ENCODE peak calls at places on chromosomes 13 and 19, in seven cellular contexts. P is neural crest cell; K is activated CD4-positive, CD25-positive, alpha-beta regulatory T cell treated with anti-CD3 and anti-CD28 coated beads, Interleukin-2, amount 50 U/mL, for 16 hours; Q is NCI-H69; E is NCI-H1105; N is NCI-H526; I is pons. G is an unnamed sample.

GRCh38 chr13:73599232-73600128 is 534.7 kb downstream of the KLF12 start:
- DNase-seq in N (no peak), K (no peak), I (no peak), P (no peak), Q (no peak), E (no peak), G (no peak)

GRCh38 chr13:42071667-42072419 is 23.4 kb downstream of the DGKH start:
- DNase-seq in Q (no peak), P (no peak), I (no peak), E (no peak), N (peak), K (no peak), G (no peak)

GRCh38 chr19:15123900-15124299 is 16.7 kb downstream of the SYDE1 start:
- DNase-seq in Q (peak), N (no peak), P (no peak), E (peak), I (peak), K (no peak), G (no peak)

GRCh38 chr13:40484981-40485380 is 181.5 kb downstream of the FOXO1 start:
- DNase-seq in P (no peak), Q (no peak), N (no peak), E (no peak), K (no peak), I (no peak), G (no peak)

GRCh38 chr13:87999141-87999765 is 328.1 kb downstream of the SLITRK5 start:
- DNase-seq in N (no peak), P (no peak), K (no peak), Q (no peak), E (no peak), I (no peak), G (no peak)

GRCh38 chr19:56712609-56713008 is 41.1 kb upstream of the ZNF835 start:
- DNase-seq in K (no peak), N (no peak), Q (peak), E (peak), P (no peak), I (peak), G (no peak)

GRCh38 chr13:97223711-97224461 is 1.8 kb downstream of the MBNL2 start:
- DNase-seq in Q (peak), I (peak), P (no peak), N (peak), E (no peak), K (no peak), G (peak)

GRCh38 chr19:4678881-4679379 is 8.8 kb upstream of the MYDGF start:
- DNase-seq in I (no peak), K (no peak), E (no peak), N (no peak), Q (peak), P (no peak), G (no peak)

GRCh38 chr19:16571689-16572331 is 405 bp downstream of the SLC35E1 start:
- DNase-seq in Q (peak), I (no peak), K (no peak), P (peak), N (no peak), E (no peak), G (no peak)

GRCh38 chr19:14317157-14317556 is 64.1 kb upstream of the ADGRE5 start:
- DNase-seq in K (no peak), P (no peak), E (no peak), I (no peak), Q (peak), N (no peak), G (no peak)

GRCh38 chr13:26743971-26744370 is 16.6 kb downstream of the GPR12 start:
- DNase-seq in N (no peak), K (no peak), E (no peak), Q (peak), P (no peak), I (no peak), G (no peak)

G was measured in stimulated activated naive B cell treated with anti-CD40 and anti-IgM and Interleukin-4, amounts not matched to agents 10 μg/mL and 1 μg/mL and 100 μg/mL, for 72 hours.